ENCODE peak calls at places on chromosomes 11 and 22, in eight cellular contexts. V is heart left ventricle, C is right atrium auricular region, R is HepG2, K is A549, U is fibroblast of villous mesenchyme, B is body of pancreas, N is lower lobe of right lung. L is an unnamed sample.

GRCh38 chr22:30559889-30560288 is 13.3 kb upstream of the SEC14L6 start:
- DNase-seq in V (no peak), C (no peak), R (no peak), K (no peak), U (no peak), B (no peak), N (no peak), L (no peak)

GRCh38 chr11:2265396-2265795 is 5.0 kb downstream of the ASCL2 start:
- DNase-seq in V (no peak), C (peak), R (no peak), K (no peak), U (no peak), B (no peak), N (peak), L (peak)

GRCh38 chr11:74417379-74417804 is 19.2 kb upstream of the PGM2L1 start:
- DNase-seq in V (no peak), C (no peak), R (no peak), K (no peak), U (peak), B (peak), N (no peak), L (no peak)

GRCh38 chr11:3808846-3809623 is 675 bp downstream of the PGAP2 start:
- DNase-seq in V (no peak), C (no peak), R (peak), K (peak), U (peak), B (peak), N (no peak), L (peak)

GRCh38 chr22:40799008-40799407 is 20.1 kb downstream of the SLC25A17 start:
- DNase-seq in V (no peak), C (no peak), R (no peak), K (no peak), U (no peak), B (no peak), N (no peak), L (no peak)

GRCh38 chr11:20599424-20600346 is at the start of gene SLC6A5:
- DNase-seq in V (peak), C (no peak), R (peak), K (peak), U (peak), B (peak), N (no peak), L (peak)

GRCh38 chr11:35485656-35486318 is 39.6 kb downstream of the PAMR1 start:
- DNase-seq in V (peak), C (peak), R (peak), K (peak), U (peak), B (peak), N (peak), L (peak)

GRCh38 chr11:85831050-85831449 is 20.1 kb upstream of the SYTL2 start:
- DNase-seq in V (no peak), C (no peak), R (no peak), K (no peak), U (no peak), B (no peak), N (no peak), L (no peak)

GRCh38 chr11:40202569-40202968 is 1256.9 kb downstream of the LRRC4C start:
- DNase-seq in V (no peak), C (no peak), R (no peak), K (no peak), U (no peak), B (no peak), N (no peak), L (no peak)

GRCh38 chr11:94784884-94785283 is 16.7 kb downstream of the AMOTL1 start:
- DNase-seq in V (no peak), C (no peak), R (no peak), K (no peak), U (no peak), B (no peak), N (no peak), L (no peak)

GRCh38 chr11:11535611-11536010 is 86.2 kb downstream of the GALNT18 start:
- DNase-seq in V (peak), C (no peak), R (no peak), K (no peak), U (no peak), B (no peak), N (no peak), L (no peak)

GRCh38 chr11:19727246-19727645 is 14.6 kb downstream of the NAV2 start:
- DNase-seq in V (no peak), C (no peak), R (no peak), K (no peak), U (peak), B (no peak), N (no peak), L (no peak)

GRCh38 chr11:77771135-77771534 is 49.4 kb downstream of the RSF1 start:
- DNase-seq in V (no peak), C (no peak), R (no peak), K (no peak), U (peak), B (no peak), N (no peak), L (no peak)

GRCh38 chr11:123694551-123694950 is 40.1 kb upstream of the SCN3B start:
- DNase-seq in V (no peak), C (no peak), R (no peak), K (no peak), U (no peak), B (no peak), N (no peak), L (no peak)

GRCh38 chr11:17439316-17439782 is 37.3 kb downstream of the ABCC8 start:
- DNase-seq in V (no peak), C (no peak), R (peak), K (peak), U (no peak), B (peak), N (no peak), L (no peak)

GRCh38 chr11:113831314-113831713 is 44.1 kb downstream of the USP28 start:
- DNase-seq in V (no peak), C (no peak), R (no peak), K (no peak), U (no peak), B (no peak), N (no peak), L (peak)

GRCh38 chr22:48155446-48155845 is 1393.0 kb downstream of the TBC1D22A start:
- DNase-seq in V (no peak), C (no peak), R (no peak), K (no peak), U (no peak), B (no peak), N (no peak), L (no peak)

GRCh38 chr11:27282141-27282590 is 80.8 kb downstream of the CCDC34 start:
- DNase-seq in V (peak), C (peak), R (peak), K (peak), U (peak), B (peak), N (no peak), L (no peak)

GRCh38 chr11:91749231-91749630 is 475.4 kb upstream of the FAT3 start:
- DNase-seq in V (no peak), C (no peak), R (no peak), K (no peak), U (no peak), B (no peak), N (no peak), L (no peak)

GRCh38 chr11:119148855-119149370 is at the start of gene ABCG4:
- DNase-seq in V (peak), C (no peak), R (no peak), K (no peak), U (peak), B (no peak), N (peak), L (no peak)

GRCh38 chr22:26295583-26296126 is 126.4 kb downstream of the SEZ6L start:
- DNase-seq in V (no peak), C (no peak), R (no peak), K (no peak), U (no peak), B (no peak), N (no peak), L (no peak)

GRCh38 chr11:67648140-67648795 is 2.3 kb downstream of the ACY3 start:
- DNase-seq in V (peak), C (no peak), R (peak), K (peak), U (no peak), B (peak), N (no peak), L (peak)

GRCh38 chr22:19879996-19880785 is 25.5 kb upstream of the GNB1L start:
- DNase-seq in V (peak), C (no peak), R (peak), K (no peak), U (no peak), B (no peak), N (peak), L (no peak)

GRCh38 chr11:120030411-120030810 is 107.5 kb downstream of the TRIM29 start:
- DNase-seq in V (no peak), C (no peak), R (no peak), K (no peak), U (no peak), B (no peak), N (no peak), L (no peak)

GRCh38 chr22:23163665-23164064 is 16.6 kb upstream of the BCR start:
- DNase-seq in V (peak), C (no peak), R (no peak), K (no peak), U (no peak), B (no peak), N (no peak), L (no peak)

GRCh38 chr11:30811226-30811625 is 225.1 kb upstream of the MPPED2 start:
- DNase-seq in V (no peak), C (no peak), R (no peak), K (no peak), U (no peak), B (no peak), N (no peak), L (no peak)

GRCh38 chr11:12235945-12236743 is 125.8 kb downstream of the MICAL2 start:
- DNase-seq in V (no peak), C (peak), R (peak), K (peak), U (peak), B (peak), N (no peak), L (peak)

GRCh38 chr11:34758262-34758661 is 137.4 kb downstream of the EHF start:
- DNase-seq in V (no peak), C (no peak), R (no peak), K (no peak), U (peak), B (no peak), N (no peak), L (no peak)

DNA sequence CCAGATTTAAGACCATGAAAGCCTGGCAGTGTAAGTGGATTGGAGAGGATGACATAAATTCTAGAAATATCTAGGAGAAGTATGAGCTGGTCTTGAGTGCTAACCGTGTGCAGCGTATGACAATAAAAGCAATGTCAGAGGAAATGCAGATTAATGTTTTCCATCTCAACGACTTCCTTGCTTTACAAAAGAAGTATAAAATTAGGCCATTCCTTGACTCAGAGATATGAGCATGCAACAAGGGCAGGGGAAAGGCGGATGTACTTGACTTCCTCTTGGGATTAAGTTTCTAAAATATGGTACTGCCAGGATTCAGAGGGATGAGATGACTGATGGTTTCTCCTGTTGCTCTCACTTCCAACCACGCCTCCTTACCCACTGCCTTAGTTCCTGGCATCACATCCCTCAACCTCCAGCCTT is 32.3 kb downstream of the ADAMTS15 start:
- DNase-seq in V (no peak), C (no peak), R (no peak), K (no peak), U (peak), B (no peak), N (no peak), L (no peak)
- TF ChIP-seq CTCF in V (no peak), C (no peak), R (no peak), K (no peak), U (no peak), B (no peak), N (no peak), L (no peak)

DNA sequence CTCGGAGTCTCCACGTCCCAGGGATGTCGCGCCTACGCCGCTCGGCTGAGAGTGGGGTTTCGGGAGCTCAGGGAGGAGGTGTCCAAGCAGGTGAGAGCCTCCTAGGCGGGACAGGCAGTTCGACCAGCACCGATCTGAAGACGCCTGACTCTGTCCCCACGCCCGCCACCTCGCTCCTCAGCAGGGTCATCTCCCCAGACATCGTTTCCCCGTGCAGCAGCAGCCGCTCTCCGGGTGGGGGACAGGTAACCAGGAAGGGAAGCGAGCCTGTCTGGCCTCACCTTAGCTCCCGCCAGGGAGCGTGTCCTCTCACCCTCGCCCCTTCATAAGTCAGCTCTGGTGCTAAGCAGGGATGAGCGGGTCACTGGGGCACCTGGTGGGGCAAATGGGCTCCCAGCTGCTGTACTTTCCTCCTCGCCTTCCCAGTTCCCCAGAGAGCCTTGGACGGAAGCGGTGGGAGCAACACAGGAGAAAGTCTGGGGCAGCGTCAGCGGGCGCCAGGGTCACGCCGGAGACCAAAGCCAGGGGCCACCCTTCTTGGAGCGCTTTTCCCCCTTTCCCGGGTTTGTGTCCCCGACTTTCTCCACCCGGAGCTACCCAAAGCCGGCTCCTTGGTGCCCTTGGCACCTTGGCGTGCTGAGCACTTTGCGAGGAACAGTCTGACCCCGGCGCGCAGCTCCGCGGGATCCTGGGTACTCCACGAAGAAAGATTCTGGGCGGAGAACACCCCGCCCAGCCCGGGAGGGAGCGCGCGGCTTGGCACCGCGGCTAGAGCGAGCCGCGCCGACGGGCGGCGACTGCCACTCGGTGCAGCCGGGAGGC is 1.6 kb downstream of the SPON1 start:
- DNase-seq in V (peak), C (no peak), R (no peak), K (no peak), U (no peak), B (no peak), N (peak), L (no peak)
- H3K4me3 ChIP-seq in V (peak), C (peak), R (no peak), K (no peak), U (no peak), B (no peak), N (peak), L (no peak)

GRCh38 chr11:66002648-66003225 is 434 bp downstream of the BANF1 start:
- DNase-seq in V (peak), C (no peak), R (peak), K (peak), U (peak), B (peak), N (peak), L (no peak)
- TF ChIP-seq CTCF in V (peak), C (no peak), R (peak), K (peak), U (peak), B (no peak), N (no peak), L (no peak)

GRCh38 chr11:46332093-46332567 is 15.1 kb upstream of the DGKZ start:
- DNase-seq in V (no peak), C (no peak), R (no peak), K (no peak), U (no peak), B (no peak), N (no peak), L (no peak)

GRCh38 chr11:46334211-46334610 is 13.1 kb upstream of the DGKZ start:
- DNase-seq in V (no peak), C (no peak), R (no peak), K (no peak), U (no peak), B (no peak), N (no peak), L (no peak)

GRCh38 chr11:46333129-46333947 is 13.9 kb upstream of the DGKZ start:
- DNase-seq in V (no peak), C (no peak), R (no peak), K (no peak), U (no peak), B (no peak), N (no peak), L (no peak)

GRCh38 chr11:46331653-46331984 is 15.6 kb upstream of the DGKZ start:
- DNase-seq in V (no peak), C (no peak), R (no peak), K (no peak), U (no peak), B (no peak), N (no peak), L (no peak)

DNA sequence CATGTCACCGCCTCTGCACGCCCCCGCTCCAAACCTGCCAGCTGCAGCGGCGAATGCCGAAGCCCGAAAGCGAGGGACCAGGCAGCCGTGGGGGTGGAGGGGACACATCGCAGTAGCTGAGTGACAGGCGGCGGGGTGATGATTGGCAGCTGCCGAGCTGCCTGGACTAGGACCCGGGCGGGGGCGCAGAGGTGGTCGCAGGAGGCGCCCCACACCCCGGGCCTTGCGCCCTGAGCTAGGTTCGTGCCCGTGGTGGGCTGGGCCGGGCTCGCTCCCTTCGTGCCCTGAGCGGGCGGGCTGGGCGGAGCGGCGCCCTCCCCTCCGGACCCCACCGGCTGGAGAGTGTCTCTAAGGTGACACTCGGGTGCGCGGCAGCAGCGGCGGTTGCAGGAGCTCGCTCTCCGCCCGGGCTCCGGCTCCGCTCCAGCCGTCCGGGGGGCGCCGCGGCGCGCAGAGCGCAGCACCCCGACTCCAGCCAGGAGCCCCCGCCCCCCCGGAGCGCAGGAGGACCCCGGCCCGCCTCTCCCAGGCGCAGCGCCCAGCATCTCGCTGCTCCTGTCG is 14.6 kb upstream of the DGKZ start:
- DNase-seq in V (no peak), C (no peak), R (no peak), K (no peak), U (no peak), B (no peak), N (peak), L (no peak)
- H3K4me3 ChIP-seq in V (peak), C (peak), R (peak), K (peak), U (peak), B (no peak), N (peak), L (no peak)

DNA sequence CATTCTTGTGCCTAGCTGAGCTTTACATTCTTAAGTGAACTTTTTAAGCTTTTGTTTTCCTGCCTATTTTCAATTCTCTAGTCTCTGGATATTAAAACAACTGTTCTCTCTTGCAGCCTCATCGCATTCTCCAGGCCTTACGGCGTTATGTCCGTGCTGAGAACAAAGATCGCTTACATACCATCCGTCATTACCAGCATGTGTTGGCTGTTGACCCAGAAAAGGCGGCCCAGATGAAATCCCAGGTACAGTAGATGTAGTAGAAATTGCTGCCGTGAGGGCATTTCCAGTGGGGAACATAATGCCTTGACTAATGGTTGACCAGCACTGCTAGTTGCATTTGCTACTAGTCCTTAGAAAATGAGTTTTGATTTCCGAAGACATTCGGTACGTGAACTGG is 29.7 kb upstream of the ST14 start:
- DNase-seq in V (no peak), C (no peak), R (peak), K (no peak), U (no peak), B (no peak), N (no peak), L (no peak)
- TF ChIP-seq CTCF in V (no peak), C (no peak), R (peak), K (no peak), U (no peak), B (no peak), N (no peak), L (no peak)

GRCh38 chr11:43116071-43116470 is 195.7 kb upstream of the API5 start:
- DNase-seq in V (no peak), C (no peak), R (no peak), K (no peak), U (no peak), B (no peak), N (no peak), L (no peak)
- H3K4me3 ChIP-seq in V (no peak), C (no peak), R (no peak), K (no peak), U (no peak), B (no peak), N (no peak), L (no peak)

DNA sequence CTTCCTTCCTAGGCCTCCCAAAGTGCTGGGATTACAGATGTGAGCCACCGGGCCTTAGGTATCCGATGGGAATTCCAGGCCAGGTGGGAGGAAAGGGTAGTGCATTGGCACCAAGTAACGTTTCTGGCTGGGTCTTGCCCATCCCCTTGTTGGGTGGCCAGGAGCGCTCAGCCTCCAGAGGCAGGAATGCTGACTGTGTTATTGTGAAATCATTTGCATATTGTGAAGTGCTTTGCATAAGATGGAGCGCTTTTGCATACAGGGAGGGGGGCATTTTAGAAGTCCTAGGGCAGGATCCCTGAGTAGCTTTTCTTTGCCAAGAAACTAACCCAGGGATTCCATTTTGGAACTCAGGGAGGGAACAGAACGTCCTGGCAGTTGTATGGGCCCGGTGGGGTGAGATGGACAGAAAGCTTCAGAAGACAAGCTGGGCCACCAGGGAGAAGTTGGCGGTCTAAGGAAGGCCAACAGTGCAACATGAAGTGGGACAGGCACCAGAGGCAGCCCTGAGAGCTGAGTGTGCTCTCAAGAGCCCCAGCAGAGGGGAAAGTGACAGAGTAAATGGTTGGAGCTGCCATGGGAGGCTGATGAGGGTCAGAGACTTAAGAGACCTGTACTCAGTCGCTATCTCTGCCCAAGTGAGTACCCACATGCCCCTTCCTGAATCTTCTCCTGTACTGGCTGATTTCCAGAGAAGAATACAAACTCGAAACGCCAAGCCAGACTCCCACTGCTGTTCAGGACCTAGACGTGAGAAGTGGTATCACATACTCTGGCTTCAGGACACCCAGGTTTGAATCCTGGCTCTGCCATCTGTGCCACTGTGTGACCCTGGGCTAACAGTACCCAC is 1.3 kb upstream of the SLC39A13 start:
- DNase-seq in V (no peak), C (no peak), R (no peak), K (no peak), U (peak), B (no peak), N (no peak), L (peak)
- TF ChIP-seq CTCF in V (no peak), C (no peak), R (no peak), K (no peak), U (peak), B (no peak), N (no peak), L (no peak)